ENCODE peak calls at places on chromosomes 3 and 15, in six cellular contexts. C, O, K, N, W and U are unnamed samples.

GRCh38 chr15:40100133-40100946 is 8.3 kb downstream of the BMF start:
- DNase-seq in C (no peak), O (no peak), K (no peak), N (no peak), W (no peak), U (no peak)

GRCh38 chr3:179401561-179401960 is 49.7 kb downstream of the GNB4 start:
- DNase-seq in C (no peak), O (no peak), K (no peak), N (no peak), W (no peak), U (no peak)

GRCh38 chr3:150736316-150736719 is 26.7 kb downstream of the SIAH2 start:
- DNase-seq in C (no peak), O (no peak), K (no peak), N (no peak), W (no peak), U (no peak)

GRCh38 chr3:152595975-152596832 is 238.7 kb upstream of the P2RY1 start:
- DNase-seq in C (no peak), O (no peak), K (peak; percentile 81), N (no peak), W (peak; percentile 88), U (no peak)

GRCh38 chr3:52231502-52232278 is 6.2 kb upstream of the TLR9 start:
- DNase-seq in C (no peak), O (peak; percentile 90), K (peak; percentile 72), N (peak; percentile 97), W (no peak), U (no peak)

GRCh38 chr3:81544385-81544784 is 217.1 kb downstream of the GBE1 start:
- DNase-seq in C (no peak), O (no peak), K (no peak), N (no peak), W (no peak), U (no peak)

GRCh38 chr3:66280304-66280703 is 59.5 kb downstream of the SLC25A26 start:
- DNase-seq in C (no peak), O (no peak), K (no peak), N (no peak), W (no peak), U (no peak)

GRCh38 chr15:90870354-90871096 is 2.1 kb downstream of the FURIN start:
- DNase-seq in C (no peak), O (no peak), K (no peak), N (no peak), W (no peak), U (no peak)

GRCh38 chr3:29949131-29949530 is 657.3 kb upstream of the TGFBR2 start:
- DNase-seq in C (no peak), O (no peak), K (no peak), N (no peak), W (no peak), U (no peak)

GRCh38 chr3:146636881-146637280 is 31.7 kb upstream of the PLSCR5 start:
- DNase-seq in C (no peak), O (no peak), K (no peak), N (no peak), W (no peak), U (no peak)

GRCh38 chr3:191882289-191882688 is 421.3 kb downstream of the PYDC2 start:
- DNase-seq in C (no peak), O (no peak), K (no peak), N (no peak), W (no peak), U (no peak)

GRCh38 chr3:131543714-131544113 is 40.9 kb upstream of the MRPL3 start:
- DNase-seq in C (peak; percentile 49), O (no peak), K (no peak), N (no peak), W (no peak), U (peak; percentile 36)

GRCh38 chr15:66715736-66716667 is 14.0 kb downstream of the SMAD6 start:
- DNase-seq in C (no peak), O (no peak), K (no peak), N (no peak), W (no peak), U (no peak)

GRCh38 chr3:43686700-43687498 is 3.8 kb upstream of the ABHD5 start:
- DNase-seq in C (no peak), O (no peak), K (peak; percentile 86), N (no peak), W (no peak), U (no peak)

GRCh38 chr3:45986303-45986982 is 9.2 kb downstream of the FYCO1 start:
- DNase-seq in C (no peak), O (no peak), K (peak; percentile 44), N (no peak), W (no peak), U (peak; percentile 18)

GRCh38 chr3:134027631-134028030 is 2.1 kb downstream of the SLCO2A1 start:
- DNase-seq in C (no peak), O (no peak), K (no peak), N (no peak), W (no peak), U (no peak)

GRCh38 chr3:129827765-129828164 is 65.7 kb downstream of the TMCC1 start:
- DNase-seq in C (no peak), O (no peak), K (no peak), N (no peak), W (peak; percentile 13), U (no peak)

GRCh38 chr15:55457401-55458022 is 49.2 kb downstream of the PIERCE2 start:
- DNase-seq in C (no peak), O (no peak), K (no peak), N (no peak), W (no peak), U (no peak)

GRCh38 chr3:190581041-190581501 is 67.2 kb downstream of the IL1RAP start:
- DNase-seq in C (no peak), O (no peak), K (no peak), N (no peak), W (no peak), U (no peak)

GRCh38 chr3:188775412-188775811 is 396.4 kb upstream of the TPRG1 start:
- DNase-seq in C (no peak), O (no peak), K (no peak), N (no peak), W (no peak), U (no peak)

GRCh38 chr3:52468336-52468735 is 12.9 kb downstream of the NISCH start:
- DNase-seq in C (no peak), O (no peak), K (no peak), N (no peak), W (no peak), U (no peak)

GRCh38 chr15:101463265-101463664 is 26.2 kb downstream of the PCSK6 start:
- DNase-seq in C (no peak), O (no peak), K (no peak), N (no peak), W (no peak), U (no peak)

GRCh38 chr3:152272771-152273242 is 4.1 kb downstream of the MBNL1 start:
- DNase-seq in C (no peak), O (no peak), K (no peak), N (no peak), W (no peak), U (peak; percentile 41)

GRCh38 chr3:184315871-184316661 is 1.7 kb downstream of the EIF4G1 start:
- DNase-seq in C (no peak), O (peak; percentile 50), K (peak; percentile 12), N (no peak), W (no peak), U (no peak)

GRCh38 chr15:100252779-100253417 is 88.9 kb downstream of the ADAMTS17 start:
- DNase-seq in C (no peak), O (no peak), K (no peak), N (peak; percentile 20), W (no peak), U (no peak)

GRCh38 chr3:122493296-122493695 is 21.4 kb downstream of the KPNA1 start:
- DNase-seq in C (no peak), O (no peak), K (no peak), N (no peak), W (no peak), U (no peak)

GRCh38 chr3:48664313-48664644 is 1.6 kb upstream of the CELSR3 start:
- DNase-seq in C (no peak), O (no peak), K (no peak), N (no peak), W (no peak), U (no peak)

GRCh38 chr3:48661501-48662139 is 1.1 kb downstream of the CELSR3 start:
- DNase-seq in C (no peak), O (no peak), K (peak; percentile 88), N (peak; percentile 98), W (no peak), U (no peak)

GRCh38 chr3:48663489-48664312 is 1.0 kb upstream of the CELSR3 start:
- DNase-seq in C (peak; percentile 98), O (peak; percentile 96), K (peak; percentile 99), N (peak; percentile 99), W (peak; percentile 89), U (peak; percentile 87)

GRCh38 chr3:48662140-48662752 is 440 bp downstream of the CELSR3 start:
- DNase-seq in C (no peak), O (peak; percentile 85), K (peak; percentile 18), N (no peak), W (no peak), U (no peak)

GRCh38 chr3:48662753-48663488 is at the start of gene CELSR3:
- DNase-seq in C (peak; percentile 75), O (peak; percentile 92), K (peak; percentile 64), N (peak; percentile 91), W (peak; percentile 33), U (no peak)
- H3K4me3 ChIP-seq in C (peak within 1 kb of the TSS; percentile 56), O (peak within 1 kb of the TSS; percentile 61), K (peak within 1 kb of the TSS; percentile 55), N (peak within 1 kb of the TSS; percentile 73), W (peak within 1 kb of the TSS; percentile 74), U (peak within 1 kb of the TSS; percentile 52)

GRCh38 chr3:56761023-56761422 is 40.7 kb downstream of the ARHGEF3 start:
- DNase-seq in C (no peak), O (no peak), K (no peak), N (no peak), W (no peak), U (no peak)
- TF ChIP-seq SIN3A in C (no peak), O (no peak), K (no peak), N (no peak), W (no peak), U (no peak)

GRCh38 chr3:13042127-13042931 is 30.9 kb downstream of the IQSEC1 start:
- DNase-seq in C (no peak), O (no peak), K (no peak), N (no peak), W (no peak), U (no peak)
- H3K4me3 ChIP-seq in C (no peak overlapping the region), O (peak overlapping the region; percentile 4), K (no peak overlapping the region), N (no peak overlapping the region), W (no peak overlapping the region), U (no peak overlapping the region)

DNA sequence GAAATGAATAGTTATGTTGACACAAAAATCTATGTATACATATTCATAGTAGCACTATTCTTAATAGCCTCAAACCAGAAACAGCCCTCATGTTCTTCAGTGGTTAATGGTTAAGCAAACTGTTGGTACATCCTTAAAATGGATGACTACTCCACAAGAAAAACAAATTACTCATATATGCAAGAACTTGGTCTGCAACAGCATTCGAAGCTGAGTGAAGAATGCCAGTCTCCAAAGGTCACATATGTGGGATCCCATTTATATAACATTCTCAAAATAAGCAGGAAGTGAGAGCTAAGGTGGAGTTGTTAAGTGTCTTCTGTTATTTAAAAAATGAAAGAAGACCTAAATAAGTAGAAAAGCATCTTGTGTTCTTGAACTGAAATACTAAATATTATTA is 365.7 kb downstream of the GABRG3 start:
- DNase-seq in C (no peak), O (no peak), K (no peak), N (no peak), W (no peak), U (no peak)
- TF ChIP-seq SIN3A in C (no peak), O (no peak), K (no peak), N (no peak), W (no peak), U (no peak)